ENCODE peak calls at places on chromosomes 2 and 18, in ten cellular contexts. T is activated T-cell treated with anti-CD3 and anti-CD28 coated beads for 24 hours, I is psoas muscle, G is RPMI8226, Y is endothelial cell, F is ELR, N is GM23248, D is NCI-H1436, M is GM18507, X is Caco-2. V is an unnamed sample.

GRCh38 chr18:34648269-34648668 is 61.8 kb upstream of the DTNA start:
- DNase-seq in I (no peak), D (no peak), T (no peak), N (no peak), F (no peak), Y (no peak), X (no peak), G (no peak), M (no peak), V (no peak)

GRCh38 chr2:175806570-175806969 is 195.5 kb downstream of the LNPK start:
- DNase-seq in D (no peak), T (no peak), M (no peak), X (no peak), N (no peak), G (no peak), Y (no peak), I (no peak), F (no peak), V (no peak)

GRCh38 chr2:36964496-36965058 is 1.8 kb downstream of the STRN start:
- DNase-seq in G (no peak), M (no peak), I (no peak), D (no peak), T (no peak), N (peak; percentile 9), Y (no peak), X (no peak), F (peak; percentile 2), V (no peak)

GRCh38 chr2:78431241-78431640 is 594.3 kb upstream of the REG3G start:
- DNase-seq in Y (peak; percentile 25), D (no peak), X (peak; percentile 19), N (no peak), T (no peak), M (no peak), F (no peak), G (no peak), I (no peak), V (no peak)

GRCh38 chr18:11905613-11906012 is 2.5 kb downstream of the MPPE1 start:
- DNase-seq in X (no peak), Y (no peak), F (no peak), N (no peak), I (no peak), D (no peak), T (no peak), M (no peak), G (no peak), V (no peak)

GRCh38 chr2:86789687-86790133 is 1.0 kb downstream of the CD8A start:
- DNase-seq in Y (no peak), D (no peak), F (no peak), I (no peak), N (no peak), T (no peak), X (no peak), M (no peak), G (peak; percentile 32), V (no peak)

GRCh38 chr2:200477667-200478121 is 32.2 kb downstream of the KCTD18 start:
- DNase-seq in I (peak; percentile 86), Y (no peak), F (no peak), D (no peak), M (no peak), X (no peak), G (no peak), T (no peak), N (no peak), V (peak; percentile 86)

GRCh38 chr18:58991127-58991798 is 126.6 kb downstream of the ZNF532 start:
- DNase-seq in N (no peak), T (no peak), G (no peak), M (peak; percentile 22), F (peak; percentile 33), X (no peak), D (no peak), I (no peak), Y (no peak), V (no peak)

GRCh38 chr18:80108122-80108536 is 933 bp upstream of the ADNP2 start:
- DNase-seq in I (no peak), X (no peak), N (no peak), F (no peak), G (no peak), T (no peak), D (no peak), Y (no peak), M (no peak), V (peak; percentile 74)

GRCh38 chr2:206867006-206867405 is 72.3 kb upstream of the CPO start:
- DNase-seq in Y (no peak), X (no peak), G (no peak), M (no peak), T (no peak), F (no peak), N (peak; percentile 24), D (no peak), I (no peak), V (no peak)

GRCh38 chr2:181106229-181106628 is 125.8 kb downstream of the UBE2E3 start:
- DNase-seq in X (no peak), I (no peak), T (no peak), Y (no peak), F (peak; percentile 29), D (peak; percentile 28), N (peak; percentile 48), M (no peak), G (no peak), V (no peak)

GRCh38 chr18:78754311-78755043 is 225.1 kb upstream of the SALL3 start:
- DNase-seq in Y (no peak), N (no peak), M (no peak), F (no peak), D (no peak), G (no peak), X (no peak), I (no peak), T (no peak), V (no peak)

GRCh38 chr18:47100214-47100831 is 50.0 kb downstream of the HDHD2 start:
- DNase-seq in I (no peak), X (peak; percentile 56), G (peak; percentile 59), T (peak; percentile 51), F (peak; percentile 65), D (peak; percentile 44), Y (peak; percentile 73), M (peak; percentile 4), N (peak; percentile 71), V (no peak)

GRCh38 chr18:50138181-50139064 is 56.5 kb downstream of the MYO5B start:
- DNase-seq in D (no peak), I (no peak), N (no peak), X (no peak), F (no peak), T (no peak), Y (no peak), M (no peak), G (no peak), V (no peak)

GRCh38 chr2:171688129-171688465 is 828 bp downstream of the DYNC1I2 start:
- DNase-seq in X (no peak), M (no peak), F (no peak), T (no peak), G (no peak), D (no peak), I (no peak), Y (no peak), N (peak; percentile 59), V (no peak)

GRCh38 chr2:168470880-168471475 is 14.9 kb downstream of the CERS6 start:
- DNase-seq in M (no peak), G (no peak), I (no peak), D (no peak), N (no peak), T (no peak), X (peak; percentile 28), Y (no peak), F (no peak), V (no peak)

GRCh38 chr2:223052710-223053261 is 796 bp downstream of the KCNE4 start:
- DNase-seq in I (no peak), F (no peak), X (no peak), M (no peak), T (no peak), D (no peak), Y (no peak), N (no peak), G (no peak), V (no peak)

GRCh38 chr2:119808516-119809147 is 48.9 kb downstream of the PTPN4 start:
- DNase-seq in I (no peak), M (no peak), D (no peak), T (no peak), N (peak; percentile 58), F (peak; percentile 29), X (no peak), Y (no peak), G (no peak), V (no peak)

GRCh38 chr2:205633994-205634393 is 48.3 kb upstream of the NRP2 start:
- DNase-seq in I (no peak), Y (no peak), X (no peak), D (no peak), F (no peak), T (no peak), G (no peak), M (no peak), N (peak; percentile 68), V (no peak)

GRCh38 chr2:47072018-47072691 is 83.0 kb downstream of the STPG4 start:
- DNase-seq in X (no peak), D (no peak), I (peak; percentile 91), M (no peak), G (no peak), N (peak; percentile 99), T (no peak), F (no peak), Y (no peak), V (peak; percentile 94)

GRCh38 chr18:8389391-8390340 is 219.6 kb upstream of the RAB12 start:
- DNase-seq in X (peak; percentile 73), G (peak; percentile 59), I (peak; percentile 76), D (peak; percentile 62), T (no peak), M (no peak), Y (peak; percentile 75), N (peak; percentile 70), F (peak; percentile 73), V (peak; percentile 74)

GRCh38 chr2:40096360-40096759 is 317.3 kb upstream of the THUMPD2 start:
- DNase-seq in Y (no peak), T (no peak), G (no peak), N (peak; percentile 31), M (no peak), I (no peak), X (no peak), D (no peak), F (peak; percentile 74), V (no peak)

GRCh38 chr2:12674644-12675328 is 42.0 kb upstream of the TRIB2 start:
- DNase-seq in D (no peak), N (no peak), X (no peak), M (no peak), G (no peak), T (no peak), F (no peak), Y (no peak), I (no peak), V (no peak)

GRCh38 chr18:74702951-74703350 is 105.3 kb downstream of the ZNF407 start:
- DNase-seq in I (no peak), T (no peak), N (no peak), G (no peak), Y (no peak), X (no peak), M (no peak), F (peak; percentile 3), D (no peak), V (no peak)

GRCh38 chr2:172510582-172510981 is 45.3 kb upstream of the PDK1 start:
- DNase-seq in M (no peak), G (no peak), F (no peak), D (no peak), T (no peak), X (no peak), Y (no peak), I (no peak), N (no peak), V (no peak)

GRCh38 chr2:105790467-105791118 is 45.9 kb downstream of the NCK2 start:
- DNase-seq in T (no peak), X (no peak), I (peak; percentile 52), F (no peak), D (no peak), N (no peak), G (peak; percentile 92), Y (no peak), M (no peak), V (no peak)

GRCh38 chr2:236355911-236356310 is 91.7 kb upstream of the ASB18 start:
- DNase-seq in D (no peak), Y (no peak), I (no peak), F (no peak), X (no peak), G (no peak), M (no peak), T (no peak), N (no peak), V (no peak)

GRCh38 chr2:23412556-23413155 is 27.7 kb downstream of the KLHL29 start:
- DNase-seq in I (no peak), F (peak; percentile 87), X (no peak), Y (no peak), N (peak; percentile 69), G (no peak), T (no peak), D (no peak), M (no peak), V (no peak)